ENCODE peak calls at places on chromosomes 3 and 15, in six cellular contexts. R, P, O, E, K and Q are unnamed samples.

GRCh38 chr3:46312996-46313395 is 40.9 kb upstream of the CCR2 start:
- DNase-seq in R (peak), P (no peak), O (peak), E (no peak), K (no peak), Q (peak)

GRCh38 chr15:48596841-48597240 is 48.7 kb downstream of the FBN1 start:
- DNase-seq in R (no peak), P (no peak), O (no peak), E (no peak), K (no peak), Q (no peak)

GRCh38 chr3:24433838-24434591 is 60.6 kb downstream of the THRB start:
- DNase-seq in R (no peak), P (no peak), O (no peak), E (no peak), K (no peak), Q (no peak)

GRCh38 chr15:77607111-77607893 is 25.4 kb downstream of the LINGO1 start:
- DNase-seq in R (peak), P (no peak), O (no peak), E (no peak), K (no peak), Q (peak)

GRCh38 chr3:47540281-47540680 is 26.8 kb upstream of the ELP6 start:
- DNase-seq in R (no peak), P (no peak), O (no peak), E (no peak), K (no peak), Q (no peak)

GRCh38 chr3:193777524-193777923 is 184.5 kb downstream of the OPA1 start:
- DNase-seq in R (no peak), P (no peak), O (no peak), E (no peak), K (no peak), Q (no peak)

GRCh38 chr3:108125550-108126071 is 34.8 kb upstream of the CD47 start:
- DNase-seq in R (no peak), P (no peak), O (no peak), E (no peak), K (peak), Q (no peak)

GRCh38 chr3:61505197-61505596 is 56.2 kb upstream of the PTPRG start:
- DNase-seq in R (no peak), P (no peak), O (no peak), E (no peak), K (no peak), Q (no peak)

GRCh38 chr3:31391150-31391549 is 141.6 kb upstream of the STT3B start:
- DNase-seq in R (no peak), P (no peak), O (no peak), E (no peak), K (no peak), Q (no peak)

GRCh38 chr3:31567036-31567435 is 34.3 kb downstream of the STT3B start:
- DNase-seq in R (no peak), P (no peak), O (no peak), E (no peak), K (peak), Q (no peak)

GRCh38 chr3:129404610-129405009 is 23.8 kb downstream of the EFCAB12 start:
- DNase-seq in R (peak), P (no peak), O (no peak), E (no peak), K (no peak), Q (no peak)

GRCh38 chr3:129404130-129404529 is 24.3 kb downstream of the EFCAB12 start:
- DNase-seq in R (no peak), P (no peak), O (no peak), E (no peak), K (no peak), Q (no peak)

GRCh38 chr3:129403450-129403849 is 25.0 kb downstream of the EFCAB12 start:
- DNase-seq in R (no peak), P (no peak), O (no peak), E (no peak), K (no peak), Q (no peak)

GRCh38 chr3:129402210-129402609 is 26.2 kb downstream of the EFCAB12 start:
- DNase-seq in R (no peak), P (no peak), O (no peak), E (no peak), K (no peak), Q (no peak)

GRCh38 chr3:129402616-129403015 is 25.8 kb downstream of the EFCAB12 start:
- DNase-seq in R (no peak), P (no peak), O (no peak), E (no peak), K (no peak), Q (no peak)
- H3K4me3 ChIP-seq in R (no peak), P (no peak), O (no peak), E (no peak), K (no peak), Q (no peak)

DNA sequence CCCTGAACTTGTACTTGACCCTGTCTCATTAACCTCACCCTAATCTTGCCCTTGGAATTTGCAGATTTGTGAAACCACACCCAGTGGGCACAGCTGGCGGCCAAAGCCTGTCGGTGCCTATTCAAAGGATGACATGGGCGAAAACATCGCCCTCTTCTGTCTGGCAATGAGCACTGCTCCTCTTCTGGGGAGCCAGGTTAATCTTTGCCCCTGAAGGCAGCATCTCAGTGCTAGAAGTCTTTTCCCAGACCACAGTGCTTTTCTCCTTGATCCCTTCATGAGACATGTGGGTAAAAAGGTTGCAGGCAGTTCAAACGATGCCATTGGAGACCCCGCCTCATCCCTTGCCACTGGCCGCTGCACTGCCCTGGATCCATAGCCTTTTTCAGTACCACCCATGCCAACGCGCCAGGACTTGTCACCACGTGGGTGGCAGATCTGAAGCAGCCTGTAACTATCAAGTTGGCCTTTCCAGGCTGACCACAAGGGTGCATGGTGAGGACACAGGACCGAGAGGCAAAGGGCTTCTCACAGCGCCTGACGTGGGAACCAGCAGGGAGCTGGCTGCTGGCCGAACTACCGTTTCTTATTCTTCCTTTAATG is 6.5 kb upstream of the DNASE1L3 start:
- DNase-seq in R (peak), P (peak), O (peak), E (peak), K (peak), Q (no peak)
- H3K4me3 ChIP-seq in R (no peak), P (no peak), O (no peak), E (peak), K (no peak), Q (no peak)

GRCh38 chr3:174159629-174160028 is 699.5 kb upstream of the NAALADL2 start:
- DNase-seq in R (no peak), P (no peak), O (no peak), E (no peak), K (no peak), Q (no peak)
- H3K4me3 ChIP-seq in R (no peak), P (no peak), O (no peak), E (no peak), K (no peak), Q (no peak)

GRCh38 chr15:100849021-100849831 is 30.4 kb upstream of the ALDH1A3 start:
- DNase-seq in R (no peak), P (peak), O (peak), E (no peak), K (peak), Q (no peak)
- H3K4me3 ChIP-seq in R (peak), P (peak), O (peak), E (peak), K (peak), Q (peak)

DNA sequence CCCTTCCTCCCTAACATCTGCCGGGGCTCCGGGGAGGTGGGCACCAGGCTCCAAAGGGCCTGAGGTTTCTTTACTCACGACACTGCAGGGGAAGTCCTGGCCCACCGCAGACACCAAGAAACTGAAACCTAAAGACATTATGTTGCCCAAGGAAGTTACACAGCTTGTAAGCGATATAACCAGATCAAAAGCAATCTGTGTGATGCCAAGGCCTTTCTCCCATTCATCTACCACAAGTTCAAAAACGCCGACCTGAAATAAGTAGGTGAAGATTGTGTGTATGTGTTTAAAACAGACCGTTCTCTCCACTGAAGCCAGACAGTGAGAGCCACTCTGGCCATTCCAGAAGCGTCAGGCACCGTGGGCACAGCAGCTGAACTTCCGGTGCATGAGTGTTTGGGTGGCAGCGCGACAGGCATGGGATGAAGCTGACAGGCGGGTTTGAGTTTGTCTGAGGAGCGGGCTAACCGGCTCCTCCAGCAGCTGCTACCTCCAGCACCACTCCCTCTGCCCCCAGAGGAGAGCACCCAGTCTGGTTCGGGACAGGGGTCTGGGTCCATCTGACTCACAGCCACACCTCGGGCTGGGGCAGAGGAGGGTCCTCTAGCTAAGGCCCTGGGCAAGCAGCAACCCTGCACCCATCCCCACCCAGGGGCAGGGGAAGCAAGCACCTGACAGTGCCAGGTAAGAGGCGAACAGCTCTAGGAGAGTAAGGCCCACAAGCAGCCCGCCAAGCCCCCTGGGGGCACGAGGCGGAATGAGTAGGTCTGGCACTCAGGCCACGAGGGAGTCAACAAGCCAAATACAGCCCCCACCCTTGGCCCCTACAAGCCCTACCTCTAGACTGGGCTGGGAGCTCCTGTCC is 1.3 kb downstream of the TNK2 start:
- DNase-seq in R (no peak), P (peak), O (peak), E (no peak), K (peak), Q (no peak)
- H3K4me3 ChIP-seq in R (no peak), P (peak), O (no peak), E (peak), K (peak), Q (no peak)

DNA sequence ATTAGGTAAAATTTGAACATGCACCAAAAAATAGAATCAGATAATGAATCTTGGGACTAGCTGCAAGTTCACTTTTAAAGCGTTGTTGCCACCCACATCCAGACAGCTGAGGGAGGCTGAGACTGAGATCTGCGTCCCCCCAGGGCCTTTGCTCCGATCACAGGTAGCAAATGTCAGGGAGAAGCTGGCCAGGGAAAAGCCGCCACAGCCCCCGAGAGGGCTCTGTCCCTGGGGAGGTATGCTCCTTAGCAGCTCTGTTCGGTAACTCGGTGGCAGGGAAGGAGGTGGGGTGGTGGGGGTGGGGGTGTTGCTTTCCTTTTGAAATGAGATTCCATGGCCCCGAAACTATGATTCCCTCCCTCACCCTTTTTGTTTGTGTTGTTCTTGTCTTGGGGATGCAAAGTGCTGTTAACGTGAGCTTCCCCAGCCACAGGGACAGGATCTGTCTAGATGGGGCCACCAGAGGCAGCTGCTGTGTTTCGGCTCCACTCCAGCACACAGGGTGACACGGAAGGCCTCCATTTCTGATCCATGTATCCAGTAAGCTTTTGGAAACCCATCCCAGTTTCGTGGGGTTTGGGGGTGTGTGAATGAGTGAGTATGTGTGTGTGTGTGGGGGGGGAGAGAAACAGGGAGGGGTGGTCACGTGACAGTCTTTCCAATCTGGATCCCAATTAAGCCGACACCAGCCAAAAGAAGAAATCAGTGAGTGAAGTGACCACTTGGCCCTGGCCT is 1.1 kb upstream of the MINAR1 start:
- DNase-seq in R (no peak), P (no peak), O (no peak), E (no peak), K (no peak), Q (no peak)
- H3K4me3 ChIP-seq in R (peak), P (peak), O (peak), E (peak), K (no peak), Q (peak)